ENCODE peak calls at places on chromosomes 5 and 9, in eight cellular contexts. V is GM12878, B is spleen, W is HepG2, G is H1, H is sigmoid colon, N is suprapubic skin, E is breast epithelium. I is an unnamed sample.

GRCh38 chr5:157275403-157275802 is 9.5 kb downstream of the CYFIP2 start:
- DNase-seq in V (no peak), B (no peak), W (no peak), G (no peak), H (no peak), N (no peak), E (no peak), I (no peak)

GRCh38 chr5:130000460-130000859 is 96.2 kb downstream of the CHSY3 start:
- DNase-seq in V (no peak), B (no peak), W (no peak), G (no peak), H (no peak), N (no peak), E (no peak), I (no peak)

GRCh38 chr5:9188131-9188530 is 357.7 kb downstream of the SEMA5A start:
- DNase-seq in V (no peak), B (no peak), W (no peak), G (no peak), H (no peak), N (no peak), E (no peak), I (no peak)

GRCh38 chr9:87140605-87141109 is 193.4 kb upstream of the GAS1 start:
- DNase-seq in V (no peak), B (no peak), W (no peak), G (no peak), H (no peak), N (no peak), E (no peak), I (no peak)

GRCh38 chr9:110089681-110090370 is 118.1 kb downstream of the C9orf152 start:
- DNase-seq in V (no peak), B (no peak), W (peak; percentile 11), G (no peak), H (no peak), N (no peak), E (no peak), I (peak; percentile 66)

GRCh38 chr5:95962785-95963184 is 1.1 kb upstream of the ELL2 start:
- DNase-seq in V (no peak), B (no peak), W (peak; percentile 77), G (no peak), H (no peak), N (no peak), E (no peak), I (no peak)

GRCh38 chr5:137667341-137667740 is 68.5 kb downstream of the KLHL3 start:
- DNase-seq in V (no peak), B (no peak), W (no peak), G (no peak), H (no peak), N (no peak), E (no peak), I (no peak)

GRCh38 chr5:53994148-53994547 is 316.2 kb downstream of the ARL15 start:
- DNase-seq in V (no peak), B (no peak), W (no peak), G (no peak), H (no peak), N (no peak), E (no peak), I (no peak)

GRCh38 chr5:95862636-95863382 is 40.3 kb upstream of the GLRX start:
- DNase-seq in V (no peak), B (no peak), W (peak; percentile 96), G (no peak), H (no peak), N (no peak), E (no peak), I (no peak)

GRCh38 chr9:111945216-111945615 is 48.6 kb downstream of the UGCG start:
- DNase-seq in V (peak; percentile 65), B (no peak), W (no peak), G (no peak), H (no peak), N (no peak), E (no peak), I (no peak)

GRCh38 chr5:180172447-180173197 is 36.4 kb downstream of the RASGEF1C start:
- DNase-seq in V (no peak), B (peak; percentile 67), W (peak; percentile 73), G (no peak), H (peak; percentile 72), N (no peak), E (no peak), I (no peak)

GRCh38 chr9:34562136-34562745 is 27.3 kb downstream of the CNTFR start:
- DNase-seq in V (no peak), B (no peak), W (no peak), G (peak; percentile 87), H (no peak), N (no peak), E (no peak), I (no peak)

GRCh38 chr9:7185612-7186011 is 427.8 kb downstream of the KDM4C start:
- DNase-seq in V (no peak), B (no peak), W (peak; percentile 42), G (no peak), H (no peak), N (no peak), E (no peak), I (no peak)

GRCh38 chr5:39283231-39283818 is 64.0 kb upstream of the FYB1 start:
- DNase-seq in V (no peak), B (no peak), W (peak; percentile 67), G (peak; percentile 49), H (no peak), N (no peak), E (no peak), I (no peak)

GRCh38 chr5:9059920-9060691 is 485.8 kb downstream of the SEMA5A start:
- DNase-seq in V (no peak), B (no peak), W (no peak), G (no peak), H (no peak), N (no peak), E (no peak), I (no peak)

DNA sequence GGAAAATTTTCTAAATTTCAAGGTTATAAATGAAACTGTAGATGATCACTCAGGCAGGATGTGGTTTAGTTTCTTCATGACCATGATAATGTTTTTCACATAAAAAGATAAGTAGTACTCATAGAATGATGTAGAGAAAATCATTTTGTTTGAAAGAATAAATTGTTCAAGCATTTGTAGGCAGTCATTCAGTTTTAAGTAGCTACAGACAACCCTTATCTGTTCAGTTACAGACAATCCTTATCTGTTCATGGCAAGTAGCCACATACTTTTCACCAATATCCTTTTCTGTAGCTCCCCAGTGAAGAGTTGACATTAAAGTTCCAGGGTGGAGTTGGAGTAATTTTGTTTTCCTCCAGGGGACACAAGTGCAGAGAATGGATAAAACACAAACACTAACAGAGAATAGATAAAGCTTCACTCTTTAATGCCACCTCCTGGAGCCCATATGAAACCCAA is 278.1 kb upstream of the TNC start:
- DNase-seq in V (no peak), B (no peak), W (no peak), G (no peak), H (no peak), N (no peak), E (no peak), I (no peak)
- TF ChIP-seq CTCF in V (no peak), B (no peak), W (no peak), G (no peak), H (no peak), N (no peak), E (no peak), I (no peak)

GRCh38 chr9:33024966-33025571 is at the start of gene DNAJA1:
- DNase-seq in V (peak; percentile 57), B (peak; percentile 99), W (peak; percentile 82), G (peak; percentile 96), H (peak; percentile 97), N (peak; percentile 95), E (peak; percentile 92), I (peak; percentile 96)

GRCh38 chr9:33022755-33023154 is 2.3 kb upstream of the DNAJA1 start:
- DNase-seq in V (no peak), B (no peak), W (no peak), G (no peak), H (no peak), N (no peak), E (no peak), I (no peak)

GRCh38 chr9:33024126-33024965 is 727 bp upstream of the DNAJA1 start:
- DNase-seq in V (no peak), B (no peak), W (peak; percentile 16), G (no peak), H (peak; percentile 67), N (no peak), E (no peak), I (no peak)

GRCh38 chr9:33023661-33024060 is 1.4 kb upstream of the DNAJA1 start:
- DNase-seq in V (no peak), B (no peak), W (no peak), G (no peak), H (no peak), N (no peak), E (no peak), I (no peak)

DNA sequence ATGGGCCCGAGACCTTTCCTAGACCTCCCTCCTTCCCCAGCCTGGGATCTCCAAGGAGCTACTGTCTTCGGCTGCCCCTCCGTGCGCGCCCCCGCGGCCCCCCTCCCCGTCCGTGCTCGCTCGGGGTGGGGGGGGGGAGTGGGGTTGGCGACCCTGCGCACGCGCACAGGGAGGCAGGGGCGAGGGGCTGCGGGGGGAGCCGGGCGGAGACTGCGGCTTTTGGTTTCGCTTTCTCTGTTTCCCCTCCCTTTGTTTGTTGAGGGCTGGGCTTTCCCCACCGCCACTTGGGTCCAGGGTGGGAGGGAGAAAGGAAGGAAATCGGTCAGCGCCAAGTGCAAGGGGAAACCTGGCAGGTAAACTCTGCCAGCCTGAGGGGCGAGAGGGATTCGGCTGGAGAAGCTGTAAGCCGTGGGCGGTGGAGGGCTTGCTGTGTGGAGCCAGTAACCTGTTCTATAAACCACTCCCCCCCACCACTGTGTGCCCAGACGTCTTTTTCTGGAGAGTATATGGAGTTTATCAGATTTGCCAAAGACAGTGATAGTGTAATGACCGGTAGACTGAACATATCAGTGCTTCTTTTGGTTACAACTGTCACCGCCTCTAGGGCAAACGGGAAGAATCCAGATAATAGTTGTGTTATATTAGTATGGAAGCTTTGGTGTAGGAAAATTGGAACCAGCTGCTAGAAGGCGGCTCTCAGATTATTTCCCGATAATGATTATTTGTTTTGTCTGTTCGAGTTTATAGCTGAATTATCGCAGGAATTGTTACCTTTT is 687 bp downstream of the DNAJA1 start:
- DNase-seq in V (no peak), B (peak; percentile 92), W (peak; percentile 73), G (peak; percentile 80), H (peak; percentile 78), N (peak; percentile 76), E (no peak), I (peak; percentile 65)
- TF ChIP-seq POLR2AphosphoS5 in V (no peak), B (no peak), W (no peak), G (no peak), H (no peak), N (no peak), E (no peak), I (no peak)

DNA sequence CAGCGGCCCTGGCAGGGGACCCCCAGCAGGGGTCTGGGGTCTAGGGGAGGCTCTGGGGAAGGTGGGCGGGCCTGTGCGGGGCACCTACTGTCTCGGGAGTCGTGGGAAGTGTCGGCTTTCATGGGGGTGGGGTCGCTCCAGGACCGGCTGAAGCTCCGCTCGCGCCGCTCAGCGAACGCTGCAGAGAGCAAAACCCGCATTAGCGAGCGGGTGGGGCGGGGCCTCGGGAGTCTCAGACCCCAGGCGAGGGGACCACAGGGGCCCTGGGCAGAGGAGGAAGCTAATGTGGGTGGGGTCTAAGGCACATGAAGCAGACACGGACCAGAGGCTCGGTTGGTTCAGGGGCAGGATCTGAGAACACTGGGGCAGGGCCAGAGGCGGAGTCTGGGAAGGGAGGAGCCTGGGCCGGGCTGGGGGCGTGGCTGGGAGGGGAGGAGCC is 5.5 kb downstream of the NSMF start:
- DNase-seq in V (no peak), B (peak; percentile 92), W (peak; percentile 41), G (peak; percentile 86), H (peak; percentile 93), N (peak; percentile 88), E (no peak), I (peak; percentile 82)
- H3K4me3 ChIP-seq in V (peak overlapping the region; percentile 40), B (peak overlapping the region; percentile 43), W (no peak overlapping the region), G (peak overlapping the region; percentile 51), H (peak overlapping the region; percentile 59), N (peak overlapping the region; percentile 60), E (peak overlapping the region; percentile 58), I (peak overlapping the region; percentile 50)

GRCh38 chr5:101534486-101535110 is 631.5 kb upstream of the ST8SIA4 start:
- DNase-seq in V (no peak), B (no peak), W (no peak), G (no peak), H (no peak), N (no peak), E (no peak), I (no peak)
- TF ChIP-seq CTCF in V (no peak), B (no peak), W (no peak), G (no peak), H (no peak), N (no peak), E (no peak), I (no peak)

I was measured in stomach.